ENCODE peak calls at places on chromosome 6, in five cellular contexts. T, D, J, Z and Q are unnamed samples.

GRCh38 chr6:110360671-110361070 is 2.5 kb upstream of the METTL24 start:
- DNase-seq in Z (no peak), T (no peak), J (no peak), D (no peak), Q (no peak)

GRCh38 chr6:34696189-34696738 is 303 bp downstream of the ILRUN start:
- DNase-seq in T (peak), D (no peak), Z (peak), J (no peak), Q (peak)

GRCh38 chr6:73585566-73586415 is 65.0 kb upstream of the EEF1A1 start:
- DNase-seq in D (peak), T (no peak), Z (no peak), J (peak), Q (peak)

GRCh38 chr6:4664117-4664626 is 112.0 kb upstream of the CDYL start:
- DNase-seq in D (peak), Z (no peak), T (peak), J (peak), Q (peak)

GRCh38 chr6:44041461-44042260 is 85.6 kb downstream of the MRPL14 start:
- DNase-seq in Z (no peak), J (peak), D (no peak), T (no peak), Q (peak)

GRCh38 chr6:25971187-25971811 is 8.7 kb downstream of the TRIM38 start:
- DNase-seq in D (peak), J (peak), Z (no peak), T (no peak), Q (peak)

GRCh38 chr6:133300896-133301295 is 59.7 kb downstream of the EYA4 start:
- DNase-seq in D (no peak), T (no peak), Z (no peak), J (peak), Q (no peak)

GRCh38 chr6:55853008-55854001 is 22.1 kb downstream of the BMP5 start:
- DNase-seq in D (no peak), J (no peak), Z (no peak), T (no peak), Q (no peak)

GRCh38 chr6:130020106-130020851 is 1.9 kb downstream of the L3MBTL3 start:
- DNase-seq in J (no peak), T (peak), Z (peak), D (peak), Q (no peak)

DNA sequence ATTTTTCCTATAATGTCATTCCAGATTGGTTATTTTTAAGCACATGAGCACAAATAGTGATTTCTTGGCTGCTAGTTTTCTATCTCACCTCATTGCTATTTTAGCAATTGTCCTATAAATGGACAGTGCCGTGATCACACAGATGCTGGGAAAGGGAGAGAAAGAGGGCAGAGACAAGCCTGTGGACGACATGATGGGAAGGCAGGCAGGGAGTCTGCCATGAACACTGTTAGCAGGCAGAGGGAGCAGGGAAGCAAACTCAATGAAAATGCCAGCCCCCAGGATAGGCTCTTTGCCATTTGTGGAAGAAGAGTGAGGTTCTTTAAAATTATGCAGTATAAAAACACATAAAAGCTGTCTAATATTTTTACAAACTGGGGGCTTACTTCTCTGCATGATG is 96.8 kb downstream of the ADTRP start:
- DNase-seq in T (no peak), Z (no peak), J (no peak), D (no peak), Q (no peak)
- TF ChIP-seq CTCF in T (no peak), Z (no peak), J (no peak), D (no peak), Q (no peak)

GRCh38 chr6:151763303-151763702 is 44.2 kb upstream of the ESR1 start:
- DNase-seq in Z (no peak), T (no peak), D (no peak), J (no peak), Q (peak)
- TF ChIP-seq CTCF in Z (peak), T (peak), D (no peak), J (no peak), Q (peak)

GRCh38 chr6:170434821-170435155 is 118.3 kb downstream of the PSMB1 start:
- DNase-seq in T (no peak), J (no peak), Z (no peak), D (no peak), Q (no peak)

GRCh38 chr6:170434114-170434820 is 118.8 kb downstream of the PSMB1 start:
- DNase-seq in D (no peak), T (no peak), Z (no peak), J (no peak), Q (no peak)

GRCh38 chr6:170424634-170425126 is 118.1 kb downstream of the FAM120B start:
- DNase-seq in Z (no peak), D (no peak), J (no peak), T (no peak), Q (no peak)

GRCh38 chr6:170433163-170434095 is 119.7 kb downstream of the PSMB1 start:
- DNase-seq in T (no peak), D (no peak), J (no peak), Z (peak), Q (no peak)

DNA sequence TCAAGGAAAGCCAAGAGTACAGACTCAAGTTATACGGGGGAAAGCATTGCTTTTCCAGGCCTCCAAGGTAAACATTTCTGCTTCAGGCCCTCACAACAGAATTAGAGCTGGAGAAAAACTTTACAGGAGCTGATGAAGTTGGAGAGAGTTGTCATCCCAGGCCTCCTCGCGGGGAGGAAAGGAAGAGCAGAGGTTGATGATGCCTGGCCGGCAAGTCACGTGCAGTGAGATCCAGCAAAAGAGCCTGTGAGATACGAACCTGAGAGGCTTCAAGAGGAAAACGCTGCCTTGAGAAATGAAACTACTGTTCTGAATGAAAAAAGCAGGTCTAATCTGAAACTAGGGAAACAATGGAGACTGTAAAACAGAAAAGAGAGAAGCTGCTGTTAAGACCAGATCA is 122.9 kb downstream of the FAM120B start:
- DNase-seq in D (no peak), J (no peak), Z (no peak), T (no peak), Q (peak)
- TF ChIP-seq CTCF in D (no peak), J (no peak), Z (no peak), T (no peak), Q (peak)

GRCh38 chr6:120077489-120077888 is 727.9 kb upstream of the MAN1A1 start:
- DNase-seq in Z (no peak), D (no peak), T (no peak), J (no peak), Q (peak)
- TF ChIP-seq CTCF in Z (no peak), D (no peak), T (peak), J (no peak), Q (no peak)

DNA sequence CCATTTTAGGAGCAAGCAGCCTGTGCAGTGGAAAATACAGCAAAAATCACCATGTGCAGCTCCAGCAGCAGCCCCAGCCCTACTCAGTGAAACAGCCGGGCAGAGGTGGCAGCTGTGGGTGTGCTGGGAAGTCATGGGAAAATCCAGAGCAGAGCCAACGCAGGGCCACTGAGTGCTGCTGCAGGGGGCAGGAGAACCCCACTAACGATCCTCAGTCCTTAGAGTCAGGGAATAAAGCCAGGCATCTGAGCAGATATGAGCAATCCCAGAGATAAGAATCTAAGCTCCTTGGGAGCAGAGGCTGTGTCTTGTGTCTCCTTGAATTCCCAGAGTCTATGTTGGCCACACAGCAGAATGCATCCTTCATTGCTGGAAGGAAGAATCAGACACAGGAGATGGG is 493.1 kb upstream of the MAP3K7 start:
- DNase-seq in D (no peak), J (no peak), T (no peak), Z (no peak), Q (no peak)
- TF ChIP-seq CTCF in D (no peak), J (no peak), T (no peak), Z (no peak), Q (no peak)

DNA sequence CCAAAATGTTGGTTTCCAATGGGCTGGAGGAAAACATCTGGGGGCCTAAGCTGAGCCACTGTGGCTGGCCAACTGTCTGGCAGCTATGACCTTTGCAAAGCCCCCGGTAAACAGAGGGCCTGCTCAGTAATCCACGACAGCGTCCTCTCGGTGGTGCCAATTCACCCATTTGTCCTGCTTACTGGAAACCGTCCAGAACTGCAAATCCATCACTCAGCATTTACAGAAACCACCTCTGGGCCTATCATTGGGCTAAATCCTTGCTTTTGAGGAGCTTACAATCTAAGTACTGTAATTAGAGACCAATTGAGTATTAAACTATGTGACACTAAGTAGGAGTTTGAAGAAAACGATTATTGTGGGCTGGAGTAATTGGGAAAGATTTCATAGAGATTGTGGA is 31.0 kb downstream of the ADAT2 start:
- DNase-seq in D (no peak), Z (no peak), J (no peak), T (no peak), Q (no peak)
- TF ChIP-seq CTCF in D (no peak), Z (no peak), J (no peak), T (no peak), Q (no peak)